ENCODE peak calls at places on chromosomes 5 and 9, in six cellular contexts. Q, Z, M, L, D and R are unnamed samples. For H3K9me3 and H3K27me3, the result is how much of the 10 kb centered on the place peaks cover.

GRCh38 chr5:65172486-65173129 is 309.1 kb downstream of the ADAMTS6 start:
- DNase-seq in Q (no peak), L (no peak), D (no peak), M (peak), Z (no peak), R (no peak)

GRCh38 chr5:176466245-176466871 is 18.2 kb downstream of the FAF2 start:
- DNase-seq in M (peak), D (no peak), Z (peak), L (no peak), Q (peak), R (no peak)

GRCh38 chr9:1575939-1576338 is 439.2 kb upstream of the SMARCA2 start:
- DNase-seq in M (no peak), L (no peak), Q (no peak), Z (no peak), D (no peak), R (no peak)

GRCh38 chr5:169548315-169548714 is 35.3 kb upstream of the SPDL1 start:
- DNase-seq in Z (peak), M (peak), Q (no peak), D (no peak), L (no peak), R (no peak)

GRCh38 chr5:56512314-56512996 is 279.3 kb upstream of the ANKRD55 start:
- DNase-seq in D (no peak), Z (no peak), M (no peak), Q (no peak), L (no peak), R (no peak)

GRCh38 chr9:38415846-38416245 is 8.4 kb downstream of the IGFBPL1 start:
- DNase-seq in Z (no peak), D (no peak), M (no peak), Q (no peak), L (no peak), R (no peak)

GRCh38 chr5:139842321-139842720 is 46.7 kb downstream of the PSD2 start:
- DNase-seq in D (no peak), L (no peak), Z (no peak), Q (no peak), M (no peak), R (no peak)

GRCh38 chr9:109437286-109437685 is 60.8 kb downstream of the PTPN3 start:
- DNase-seq in D (no peak), Q (no peak), M (no peak), L (no peak), Z (no peak), R (no peak)

GRCh38 chr9:108282872-108283271 is 572.9 kb downstream of the ACTL7B start:
- DNase-seq in M (peak), Q (no peak), D (no peak), Z (no peak), L (no peak), R (no peak)

GRCh38 chr5:67395790-67396418 is 199.3 kb upstream of the CD180 start:
- DNase-seq in M (no peak), Z (no peak), D (no peak), L (no peak), Q (no peak), R (no peak)

GRCh38 chr9:133584559-133585476 is 24.4 kb downstream of the FAM163B start:
- DNase-seq in D (peak), Z (peak), L (peak), Q (no peak), M (no peak), R (no peak)

GRCh38 chr5:141872496-141873356 is 5.5 kb downstream of the PCDH1 start:
- DNase-seq in Z (no peak), D (peak), M (no peak), L (no peak), Q (peak), R (no peak)

GRCh38 chr9:126395439-126396212 is 69.0 kb downstream of the MVB12B start:
- DNase-seq in D (no peak), M (peak), Q (no peak), Z (peak), L (no peak), R (no peak)

GRCh38 chr5:150600951-150601773 is 39.3 kb upstream of the SYNPO start:
- DNase-seq in L (no peak), Q (no peak), M (no peak), D (no peak), Z (no peak), R (no peak)

GRCh38 chr5:36836831-36837230 is 39.7 kb upstream of the NIPBL start:
- DNase-seq in L (no peak), Z (no peak), D (no peak), M (no peak), Q (no peak), R (no peak)

GRCh38 chr5:2575292-2575691 is 176.2 kb downstream of the IRX2 start:
- DNase-seq in Z (no peak), M (no peak), Q (no peak), D (no peak), L (no peak), R (no peak)

GRCh38 chr9:122338536-122338935 is 32.3 kb upstream of the PTGS1 start:
- DNase-seq in L (no peak), M (no peak), Z (no peak), D (no peak), Q (no peak), R (no peak)

GRCh38 chr5:54718647-54719046 is 201.1 kb downstream of the SNX18 start:
- DNase-seq in M (no peak), Q (no peak), Z (peak), L (no peak), D (no peak), R (no peak)

GRCh38 chr9:79591463-79591862 is 19.7 kb downstream of the TLE4 start:
- DNase-seq in D (no peak), L (no peak), Q (no peak), Z (no peak), M (no peak), R (no peak)

GRCh38 chr9:129894106-129894823 is 59.0 kb downstream of the USP20 start:
- DNase-seq in M (no peak), Q (no peak), Z (no peak), L (no peak), D (no peak), R (no peak)

GRCh38 chr5:176536132-176536901 is 885 bp downstream of the RNF44 start:
- DNase-seq in M (peak), Z (peak), D (peak), Q (peak), L (peak), R (peak)

GRCh38 chr5:98796197-98796972 is 22.9 kb downstream of the RGMB start:
- DNase-seq in D (peak), M (peak), Q (peak), Z (peak), L (peak), R (peak)

GRCh38 chr9:136803551-136804508 is 3.9 kb upstream of the RABL6 start:
- DNase-seq in D (no peak), Z (no peak), L (no peak), Q (no peak), M (no peak), R (no peak)

GRCh38 chr9:71634753-71635152 is 133.6 kb downstream of the CEMIP2 start:
- DNase-seq in L (no peak), M (no peak), Z (no peak), Q (no peak), D (no peak), R (no peak)

GRCh38 chr5:168978015-168978414 is 322.9 kb downstream of the SLIT3 start:
- DNase-seq in L (no peak), D (no peak), Z (no peak), Q (peak), M (peak), R (no peak)

GRCh38 chr5:16852251-16853005 is 83.7 kb downstream of the MYO10 start:
- DNase-seq in Q (no peak), L (no peak), D (no peak), Z (no peak), M (no peak), R (no peak)

GRCh38 chr9:103627731-103628130 is 466.4 kb upstream of the SMC2 start:
- DNase-seq in L (no peak), Z (no peak), Q (no peak), D (no peak), M (no peak), R (no peak)

GRCh38 chr5:20972419-20972925 is 984.5 kb upstream of the CDH18 start:
- DNase-seq in Q (no peak), M (peak), Z (peak), L (peak), D (peak), R (no peak)

GRCh38 chr9:78613006-78613405 is 316.1 kb downstream of the PSAT1 start:
- DNase-seq in L (no peak), M (no peak), Z (no peak), D (no peak), Q (no peak), R (no peak)

GRCh38 chr5:127290019-127290945 is at the start of gene MEGF10:
- DNase-seq in M (peak), D (peak), L (peak), Z (peak), Q (peak), R (peak)

GRCh38 chr5:137096149-137097103 is 402.7 kb downstream of the SPOCK1 start:
- DNase-seq in D (no peak), M (peak), L (no peak), Z (no peak), Q (no peak), R (no peak)

GRCh38 chr5:109865636-109866035 is 175.9 kb downstream of the MAN2A1 start:
- DNase-seq in Z (peak), Q (peak), L (no peak), M (peak), D (no peak), R (peak)

GRCh38 chr5:8606231-8606630 is 737.3 kb downstream of the MTRR start:
- DNase-seq in L (no peak), Z (no peak), M (no peak), Q (no peak), D (no peak), R (peak)

GRCh38 chr5:71884926-71885325 is 165.9 kb downstream of the CARTPT start:
- DNase-seq in D (no peak), Z (no peak), M (no peak), L (no peak), Q (no peak), R (no peak)

GRCh38 chr5:136525546-136525945 is 160.2 kb upstream of the TRPC7 start:
- DNase-seq in Q (no peak), D (no peak), M (no peak), L (no peak), Z (no peak), R (no peak)

GRCh38 chr9:68560131-68560844 is 19.6 kb upstream of the TMEM252 start:
- DNase-seq in Q (peak), M (peak), D (peak), L (peak), Z (peak), R (no peak)

GRCh38 chr5:88690619-88691560 is 192.1 kb downstream of the MEF2C start:
- DNase-seq in Q (peak), Z (peak), L (peak), D (peak), M (peak), R (no peak)

GRCh38 chr5:29833394-29833793 is 1360.1 kb upstream of the CDH6 start:
- DNase-seq in L (no peak), M (no peak), Z (no peak), D (no peak), Q (no peak), R (no peak)

GRCh38 chr9:72476617-72477375 is 44.6 kb upstream of the TMC1 start:
- DNase-seq in M (peak), D (peak), L (no peak), Q (peak), Z (peak), R (no peak)

DNA sequence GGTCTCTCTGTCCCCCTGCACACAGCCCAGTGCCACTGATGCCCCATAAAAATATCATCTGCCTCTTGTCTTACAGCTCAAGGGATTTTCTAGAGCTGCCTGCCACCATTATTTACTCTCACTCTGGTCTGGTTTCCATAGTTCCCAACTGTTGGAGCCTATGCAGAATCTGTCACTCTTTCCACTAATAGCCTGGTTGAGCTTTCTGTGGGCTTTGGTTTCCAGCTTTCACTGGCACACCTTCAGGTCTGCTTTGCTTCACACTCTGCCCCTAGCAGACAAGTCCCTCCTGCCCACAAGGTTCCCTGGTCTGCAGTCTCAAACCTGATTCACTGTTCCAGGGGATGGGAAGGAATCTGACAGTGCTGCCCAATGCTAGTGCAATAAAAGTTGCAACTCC is 103.0 kb upstream of the FTMT start:
- DNase-seq in Q (no peak), D (no peak), Z (peak), M (no peak), L (no peak), R (no peak)
- H2BK120ac ChIP-seq in Q (no peak), D (no peak), Z (no peak), M (no peak), L (no peak), R (no peak)

GRCh38 chr9:134987906-134988700 is 70.4 kb upstream of the FCN1 start:
- DNase-seq in D (no peak), Z (no peak), M (no peak), Q (no peak), L (no peak), R (no peak)
- H3K9me3 ChIP-seq in D (under half), Z (under half), M (under half), Q (under half), L (under half), R (under half)

DNA sequence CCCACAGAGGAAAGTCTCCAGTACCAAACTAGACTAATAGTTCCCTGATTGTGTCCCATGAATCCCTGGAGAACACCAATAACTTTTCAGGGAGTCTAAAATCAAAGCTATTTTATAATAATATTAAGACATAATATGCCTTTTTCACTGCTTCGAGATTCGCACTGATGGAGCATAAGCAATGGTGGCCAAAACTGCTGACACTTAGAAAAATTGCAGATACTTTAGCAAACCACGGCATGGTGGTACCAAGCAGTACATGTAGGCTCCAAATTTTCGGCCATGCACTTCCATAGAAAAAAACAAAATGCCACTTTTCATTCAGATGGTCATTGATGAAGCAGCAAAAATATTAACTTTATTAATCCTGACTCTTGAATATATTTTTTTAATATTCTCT is 100.3 kb upstream of the PCSK1 start:
- DNase-seq in L (no peak), Z (no peak), M (no peak), D (no peak), Q (no peak), R (no peak)
- H3K27me3 ChIP-seq in L (under half), Z (under half), M (under half), D (under half), Q (under half), R (under half)

GRCh38 chr5:57834829-57835554 is 352.4 kb upstream of the ACTBL2 start:
- DNase-seq in M (peak), L (peak), Q (peak), D (peak), Z (peak), R (peak)
- H2BK120ac ChIP-seq in M (peak), L (peak), Q (peak), D (no peak), Z (peak), R (no peak)